ENCODE peak calls at places on chromosomes 1 and 21, in seven cellular contexts. T is psoas muscle, U is body of pancreas, S is right atrium auricular region, N is right lobe of liver, E is gastrocnemius medialis, M is transverse colon. Y is an unnamed sample.

GRCh38 chr1:204574856-204575145 is 58.6 kb downstream of the MDM4 start:
- DNase-seq in M (peak), N (no peak), E (no peak), S (no peak), U (no peak), T (no peak), Y (no peak)

GRCh38 chr1:155255243-155256100 is at the start of gene ENTREP3:
- DNase-seq in M (peak), E (peak), N (peak), U (peak), S (peak), T (peak), Y (peak)

GRCh38 chr1:23210963-23211362 is 6.3 kb downstream of the HTR1D start:
- DNase-seq in M (no peak), T (no peak), U (no peak), E (no peak), S (no peak), N (no peak), Y (no peak)

GRCh38 chr1:22297999-22298398 is 153.7 kb upstream of the ZBTB40 start:
- DNase-seq in S (no peak), U (no peak), M (no peak), N (no peak), E (no peak), T (no peak), Y (no peak)

GRCh38 chr1:93827633-93828436 is 51.2 kb downstream of the DNTTIP2 start:
- DNase-seq in N (no peak), M (no peak), U (no peak), E (no peak), S (no peak), T (no peak), Y (no peak)

GRCh38 chr1:35718492-35719336 is at the start of gene C1orf216:
- DNase-seq in U (peak), E (peak), N (peak), S (peak), T (peak), M (peak), Y (peak)

GRCh38 chr21:45366931-45367401 is 38.0 kb upstream of the COL18A1 start:
- DNase-seq in N (no peak), S (peak), U (peak), M (peak), E (peak), T (peak), Y (peak)

GRCh38 chr1:217188280-217189235 is 442.3 kb downstream of the GPATCH2 start:
- DNase-seq in S (no peak), N (no peak), M (no peak), U (no peak), E (no peak), T (no peak), Y (no peak)

GRCh38 chr1:216910081-216910840 is 187.0 kb upstream of the ESRRG start:
- DNase-seq in N (no peak), U (no peak), T (no peak), M (no peak), S (no peak), E (no peak), Y (no peak)

GRCh38 chr21:36297938-36298572 is 21.9 kb upstream of the MORC3 start:
- DNase-seq in M (peak), S (peak), N (no peak), T (peak), E (peak), U (peak), Y (peak)

GRCh38 chr1:25875856-25876692 is 566 bp upstream of the PAQR7 start:
- DNase-seq in U (peak), E (no peak), M (no peak), S (peak), N (peak), T (no peak), Y (no peak)

GRCh38 chr1:233433436-233434213 is 106.1 kb downstream of the MAP3K21 start:
- DNase-seq in T (no peak), S (no peak), M (no peak), N (no peak), E (no peak), U (no peak), Y (no peak)

GRCh38 chr1:109304221-109304915 is 2.4 kb downstream of the MYBPHL start:
- DNase-seq in S (no peak), M (no peak), T (no peak), E (no peak), N (no peak), U (no peak), Y (no peak)

GRCh38 chr1:53075206-53075605 is 13.2 kb downstream of the PODN start:
- DNase-seq in T (peak), M (peak), N (peak), U (no peak), S (no peak), E (no peak), Y (peak)

GRCh38 chr1:222224576-222224975 is 323.3 kb downstream of the HHIPL2 start:
- DNase-seq in U (no peak), N (no peak), M (no peak), E (no peak), S (no peak), T (no peak), Y (no peak)

GRCh38 chr21:38806942-38807284 is 1.2 kb downstream of the ETS2 start:
- DNase-seq in U (no peak), T (no peak), E (no peak), S (no peak), N (no peak), M (no peak), Y (no peak)

GRCh38 chr1:25820247-25821111 is 725 bp downstream of the MTFR1L start:
- DNase-seq in S (no peak), U (peak), E (peak), M (peak), T (peak), N (peak), Y (no peak)

GRCh38 chr1:186404454-186405051 is 28.9 kb downstream of the ODR4 start:
- DNase-seq in M (no peak), N (no peak), T (no peak), S (no peak), E (no peak), U (no peak), Y (no peak)

GRCh38 chr1:27233677-27234053 is 767 bp upstream of the WDTC1 start:
- DNase-seq in N (no peak), U (peak), M (peak), T (no peak), E (no peak), S (no peak), Y (no peak)

GRCh38 chr1:171424494-171424893 is 60.8 kb upstream of the PRRC2C start:
- DNase-seq in U (no peak), E (no peak), M (no peak), S (no peak), N (no peak), T (no peak), Y (no peak)

GRCh38 chr1:115251856-115252255 is 86.2 kb downstream of the NGF start:
- DNase-seq in T (no peak), S (no peak), M (no peak), U (peak), N (no peak), E (no peak), Y (no peak)

GRCh38 chr1:172356620-172357019 is 63.9 kb upstream of the C1orf105 start:
- DNase-seq in M (peak), E (no peak), T (no peak), N (no peak), S (no peak), U (no peak), Y (no peak)

GRCh38 chr1:3427711-3428704 is 26.5 kb upstream of the ARHGEF16 start:
- DNase-seq in M (no peak), U (no peak), T (peak), E (no peak), S (no peak), N (no peak), Y (no peak)

GRCh38 chr1:224116131-224116530 is 2.2 kb downstream of the FBXO28 start:
- DNase-seq in M (no peak), T (no peak), U (no peak), E (no peak), S (no peak), N (no peak), Y (no peak)

GRCh38 chr1:3067671-3068399 is 1.2 kb upstream of the PRDM16 start:
- DNase-seq in M (no peak), S (no peak), E (no peak), N (peak), U (no peak), T (no peak), Y (no peak)

GRCh38 chr1:193850745-193851144 is 664.3 kb upstream of the B3GALT2 start:
- DNase-seq in M (no peak), S (no peak), E (no peak), N (no peak), T (no peak), U (no peak), Y (no peak)

GRCh38 chr1:232555581-232556189 is 74.2 kb downstream of the SIPA1L2 start:
- DNase-seq in M (no peak), E (no peak), T (no peak), N (no peak), U (no peak), S (no peak), Y (no peak)

GRCh38 chr1:99570486-99571089 is 75.3 kb upstream of the PALMD start:
- DNase-seq in M (no peak), S (no peak), E (no peak), T (no peak), U (no peak), N (no peak), Y (no peak)

GRCh38 chr1:230891413-230891812 is 23.1 kb upstream of the C1orf198 start:
- DNase-seq in T (no peak), E (no peak), U (no peak), M (no peak), N (no peak), S (no peak), Y (no peak)

GRCh38 chr1:13965770-13966398 is 265.9 kb downstream of the PRDM2 start:
- DNase-seq in E (no peak), S (no peak), T (peak), N (no peak), M (peak), U (peak), Y (no peak)

GRCh38 chr1:245448858-245449534 is 294.2 kb downstream of the KIF26B start:
- DNase-seq in E (no peak), M (no peak), U (no peak), S (no peak), N (no peak), T (no peak), Y (no peak)

GRCh38 chr1:61461406-61462384 is 263.2 kb downstream of the TM2D1 start:
- DNase-seq in S (no peak), T (no peak), N (no peak), U (no peak), E (no peak), M (no peak), Y (no peak)

DNA sequence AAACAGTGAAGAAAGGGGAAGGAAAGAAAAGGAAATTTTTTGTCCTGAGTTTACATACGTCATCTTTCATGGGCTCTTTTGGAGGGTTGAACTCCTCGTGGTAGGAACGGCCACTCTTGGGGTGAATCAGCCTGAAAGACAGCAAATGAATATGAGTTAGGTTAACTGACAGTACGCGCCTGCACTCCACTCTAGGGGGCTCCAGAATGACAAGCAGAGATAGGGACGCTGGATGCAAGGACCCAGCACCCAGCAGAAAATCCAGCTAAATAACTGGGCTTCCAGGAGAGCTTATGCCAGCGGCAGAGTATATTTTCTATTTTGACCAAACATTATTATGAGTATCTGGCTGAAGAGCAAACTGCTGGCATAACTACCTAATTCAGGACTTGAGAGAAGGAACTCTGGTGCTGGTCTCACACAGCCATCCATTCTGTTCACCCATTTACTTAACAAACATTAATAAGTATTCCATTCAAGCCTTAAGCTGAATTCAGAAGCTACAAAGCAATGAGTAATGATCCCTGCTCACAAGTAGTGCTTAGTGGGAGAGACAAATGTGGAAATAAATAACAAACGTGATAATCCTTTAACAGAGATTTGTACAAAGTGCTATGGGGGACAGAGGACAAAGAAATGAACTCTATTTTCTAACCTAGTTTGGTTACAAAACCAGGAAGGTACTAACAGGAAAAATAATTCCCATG is 22.1 kb downstream of the AK2 start:
- DNase-seq in E (no peak), M (no peak), U (no peak), S (no peak), T (no peak), N (no peak), Y (no peak)
- TF ChIP-seq CTCF in E (no peak), M (no peak), U (no peak), S (no peak), T (no peak), N (no peak), Y (no peak)

DNA sequence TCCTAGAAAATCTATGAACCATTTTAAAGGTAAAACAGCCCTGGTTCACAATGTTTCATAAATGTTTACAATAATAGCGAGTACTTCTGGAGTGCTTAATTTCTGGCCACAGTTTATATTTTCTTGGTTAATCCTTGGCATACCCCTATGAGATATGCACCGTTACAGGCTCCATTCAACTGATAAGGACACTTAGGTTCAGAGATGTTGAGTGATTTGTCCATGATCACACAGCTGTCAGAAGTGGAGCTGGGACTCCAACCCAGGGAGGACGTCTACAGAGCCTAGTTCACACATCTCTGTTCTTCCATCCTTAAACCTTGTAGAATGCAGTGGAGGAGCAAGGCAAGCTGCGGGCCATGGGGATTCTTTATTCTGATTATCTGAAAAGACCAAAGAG is 48.4 kb upstream of the RUNX1 start:
- DNase-seq in U (no peak), N (no peak), M (no peak), S (no peak), T (no peak), E (no peak), Y (no peak)
- H3K27ac ChIP-seq in U (no peak), N (no peak), M (no peak), S (no peak), T (no peak), E (no peak), Y (no peak)

GRCh38 chr1:150999051-150999674 is 7.5 kb downstream of the MINDY1 start:
- DNase-seq in T (no peak), U (no peak), S (no peak), N (no peak), M (no peak), E (no peak), Y (no peak)
- H3K4me3 ChIP-seq in T (no peak), U (no peak), S (no peak), N (no peak), M (no peak), E (no peak), Y (no peak)

GRCh38 chr1:63740432-63740831 is 33.4 kb upstream of the ROR1 start:
- DNase-seq in S (no peak), M (no peak), T (no peak), N (no peak), E (no peak), U (no peak), Y (no peak)

GRCh38 chr1:63742526-63742925 is 31.3 kb upstream of the ROR1 start:
- DNase-seq in M (no peak), T (no peak), U (no peak), E (no peak), S (no peak), N (no peak), Y (no peak)

GRCh38 chr1:63739452-63739851 is 34.4 kb upstream of the ROR1 start:
- DNase-seq in S (no peak), T (no peak), E (no peak), N (no peak), U (no peak), M (no peak), Y (no peak)
- TF ChIP-seq CTCF in S (no peak), T (no peak), E (no peak), N (no peak), U (no peak), M (no peak), Y (no peak)

GRCh38 chr1:169892819-169893644 is 664 bp downstream of the SCYL3 start:
- DNase-seq in E (no peak), N (peak), U (peak), S (no peak), T (no peak), M (peak), Y (peak)

GRCh38 chr1:169889871-169890270 is 3.8 kb downstream of the SCYL3 start:
- DNase-seq in N (no peak), S (no peak), E (no peak), U (no peak), T (no peak), M (no peak), Y (no peak)

GRCh38 chr1:169891539-169891885 is 2.2 kb downstream of the SCYL3 start:
- DNase-seq in U (no peak), E (no peak), N (no peak), S (no peak), T (no peak), M (no peak), Y (no peak)

GRCh38 chr1:169892176-169892818 is 1.4 kb downstream of the SCYL3 start:
- DNase-seq in U (peak), S (no peak), T (no peak), E (no peak), N (no peak), M (no peak), Y (no peak)

GRCh38 chr1:169890761-169891538 is 2.7 kb downstream of the SCYL3 start:
- DNase-seq in E (no peak), S (no peak), N (no peak), U (peak), M (peak), T (no peak), Y (no peak)
- H3K27ac ChIP-seq in E (no peak), S (no peak), N (peak), U (peak), M (peak), T (no peak), Y (no peak)

GRCh38 chr1:9400425-9401079 is 107.9 kb downstream of the SPSB1 start:
- DNase-seq in E (no peak), M (no peak), S (no peak), N (no peak), U (no peak), T (no peak), Y (no peak)
- H3K4me3 ChIP-seq in E (no peak), M (no peak), S (no peak), N (no peak), U (no peak), T (no peak), Y (no peak)

GRCh38 chr1:18794561-18794960 is 64.9 kb downstream of the TAS1R2 start:
- DNase-seq in S (no peak), N (no peak), M (no peak), T (no peak), E (no peak), U (no peak), Y (no peak)
- TF ChIP-seq CTCF in S (no peak), N (no peak), M (no peak), T (no peak), E (no peak), U (no peak), Y (no peak)

GRCh38 chr1:111200802-111201161 is 336 bp upstream of the DENND2D start:
- DNase-seq in S (peak), E (no peak), U (no peak), T (no peak), M (no peak), N (no peak), Y (no peak)

GRCh38 chr1:111198836-111199235 is 1.6 kb downstream of the DENND2D start:
- DNase-seq in N (no peak), M (no peak), S (peak), U (no peak), E (no peak), T (no peak), Y (no peak)

GRCh38 chr1:111199881-111200801 is at the start of gene DENND2D:
- DNase-seq in M (peak), S (peak), E (peak), N (peak), U (peak), T (no peak), Y (peak)

GRCh38 chr1:111197598-111198289 is 2.7 kb downstream of the DENND2D start:
- DNase-seq in N (no peak), M (no peak), U (peak), S (peak), E (no peak), T (no peak), Y (no peak)

DNA sequence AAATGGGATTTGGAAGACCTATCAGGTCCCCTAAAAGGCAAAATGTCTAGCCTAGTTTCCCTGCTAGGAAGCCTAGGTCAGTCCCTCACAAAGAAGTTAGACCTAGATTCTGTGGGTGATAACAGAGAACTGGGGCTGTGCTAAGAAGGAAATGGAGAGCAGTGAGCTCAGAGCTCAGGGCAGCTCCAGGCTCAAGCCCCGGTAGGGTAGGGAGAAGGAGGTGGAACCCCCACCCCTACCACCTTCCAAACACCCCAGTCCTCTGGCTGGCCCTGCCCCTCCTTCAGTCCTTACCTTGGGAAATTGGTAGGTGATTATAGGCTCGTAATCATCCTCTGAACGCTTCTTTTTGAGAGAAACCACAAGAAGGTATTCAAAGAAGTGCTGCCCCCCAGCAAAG is 1.1 kb downstream of the DENND2D start:
- DNase-seq in U (no peak), S (peak), E (no peak), M (no peak), N (no peak), T (no peak), Y (no peak)
- H3K27ac ChIP-seq in U (peak), S (no peak), E (no peak), M (peak), N (peak), T (no peak), Y (no peak)

GRCh38 chr1:47228644-47229030 is 3.4 kb downstream of the TAL1 start:
- DNase-seq in U (no peak), M (no peak), N (no peak), E (no peak), S (no peak), T (peak), Y (no peak)
- H3K4me3 ChIP-seq in U (no peak), M (no peak), N (no peak), E (peak), S (peak), T (peak), Y (no peak)